ENCODE peak calls at places on chromosomes 13 and 19, in nine cellular contexts. U, W, K, J, L, H, O, V and X are unnamed samples.

GRCh38 chr13:50198508-50198907 is 183.3 kb downstream of the KCNRG start:
- DNase-seq in O (no peak), W (no peak), K (peak; percentile 61), H (no peak), J (no peak), U (peak; percentile 76), L (peak; percentile 83), V (no peak), X (no peak)

GRCh38 chr13:95704510-95704909 is 27.6 kb downstream of the DNAJC3 start:
- DNase-seq in W (peak; percentile 22), O (no peak), K (no peak), U (no peak), V (no peak), H (no peak), L (no peak), J (no peak), X (no peak)

GRCh38 chr13:29538625-29538976 is 56.9 kb downstream of the SLC7A1 start:
- DNase-seq in W (no peak), L (no peak), K (no peak), H (no peak), J (no peak), O (no peak), V (no peak), U (no peak), X (no peak)

GRCh38 chr19:32339988-32340874 is 5.2 kb upstream of the ZNF507 start:
- DNase-seq in J (peak; percentile 55), W (peak; percentile 77), H (peak; percentile 85), K (no peak), U (no peak), L (no peak), V (peak; percentile 70), O (no peak), X (no peak)

GRCh38 chr19:2240881-2241760 is 4.5 kb downstream of the SF3A2 start:
- DNase-seq in K (no peak), L (no peak), O (no peak), U (no peak), J (no peak), V (no peak), W (no peak), H (no peak), X (no peak)

GRCh38 chr13:24605923-24606372 is 74.3 kb upstream of the ATP12A start:
- DNase-seq in J (no peak), L (peak; percentile 36), V (no peak), K (no peak), H (no peak), W (peak; percentile 34), U (no peak), O (no peak), X (no peak)

GRCh38 chr13:101989798-101990350 is 412.0 kb downstream of the FGF14 start:
- DNase-seq in O (no peak), U (no peak), W (no peak), K (no peak), V (no peak), H (no peak), J (no peak), L (no peak), X (no peak)

GRCh38 chr19:46159893-46160775 is 12.1 kb downstream of the IGFL2 start:
- DNase-seq in W (no peak), H (no peak), J (no peak), U (no peak), O (no peak), L (no peak), K (no peak), V (no peak), X (no peak)

GRCh38 chr19:1690570-1691307 is 38.3 kb upstream of the TCF3 start:
- DNase-seq in K (no peak), V (peak; percentile 89), W (no peak), O (peak; percentile 45), U (no peak), J (no peak), H (peak; percentile 69), L (peak; percentile 28), X (no peak)

GRCh38 chr19:17855333-17856152 is 4.2 kb upstream of the RPL18A start:
- DNase-seq in L (peak; percentile 57), K (peak; percentile 40), O (peak; percentile 83), U (peak; percentile 46), H (peak; percentile 92), W (peak; percentile 67), V (peak; percentile 95), J (peak; percentile 85), X (no peak)

GRCh38 chr19:51520710-51521109 is 10.8 kb downstream of the SIGLEC6 start:
- DNase-seq in H (no peak), V (no peak), L (no peak), K (no peak), J (no peak), U (no peak), W (no peak), O (no peak), X (no peak)

GRCh38 chr13:110916671-110917142 is 1.8 kb upstream of the ANKRD10 start:
- DNase-seq in U (peak; percentile 36), V (no peak), K (no peak), H (no peak), L (peak; percentile 64), W (no peak), O (no peak), J (no peak), X (no peak)

GRCh38 chr19:18763674-18764590 is 27.2 kb downstream of the COMP start:
- DNase-seq in W (no peak), L (peak; percentile 98), V (no peak), U (peak; percentile 93), K (peak; percentile 17), H (no peak), O (no peak), J (peak; percentile 81), X (no peak)

GRCh38 chr19:6020166-6020967 is 42.4 kb upstream of the RANBP3 start:
- DNase-seq in K (no peak), U (no peak), H (no peak), L (no peak), O (no peak), J (no peak), V (no peak), W (no peak), X (no peak)

GRCh38 chr19:11445141-11445540 is 9.7 kb downstream of the PRKCSH start:
- DNase-seq in K (no peak), H (no peak), L (no peak), U (no peak), J (no peak), V (no peak), W (no peak), O (no peak), X (no peak)

GRCh38 chr19:5480427-5480836 is 25.2 kb downstream of the ZNRF4 start:
- DNase-seq in U (no peak), J (peak; percentile 22), W (peak; percentile 54), K (no peak), H (no peak), V (peak; percentile 68), O (no peak), L (no peak), X (no peak)

GRCh38 chr19:17092696-17093095 is 17.1 kb downstream of the MYO9B start:
- DNase-seq in H (no peak), J (no peak), V (no peak), O (no peak), L (no peak), U (no peak), K (no peak), W (no peak), X (no peak)

GRCh38 chr13:101210774-101211173 is 205.5 kb downstream of the NALCN start:
- DNase-seq in W (no peak), H (no peak), U (no peak), V (no peak), O (no peak), L (no peak), J (no peak), K (no peak), X (no peak)

GRCh38 chr19:10105241-10106099 is 692 bp upstream of the PPAN start:
- DNase-seq in L (no peak), H (no peak), V (no peak), K (no peak), J (no peak), W (no peak), O (peak; percentile 64), U (no peak), X (no peak)

GRCh38 chr13:113238542-113238941 is 29.1 kb downstream of the CUL4A start:
- DNase-seq in H (no peak), O (no peak), U (no peak), V (no peak), J (no peak), L (no peak), W (no peak), K (no peak), X (no peak)

GRCh38 chr19:10797541-10798256 is 38.3 kb downstream of the TMED1 start:
- DNase-seq in O (peak; percentile 92), J (no peak), K (no peak), W (no peak), U (no peak), H (no peak), L (no peak), V (no peak), X (no peak)

GRCh38 chr19:32881766-32882165 is 12.2 kb upstream of the SLC7A9 start:
- DNase-seq in V (no peak), H (no peak), L (no peak), U (no peak), W (no peak), K (no peak), O (no peak), J (no peak), X (no peak)

GRCh38 chr13:96172066-96172465 is 82.2 kb downstream of the HS6ST3 start:
- DNase-seq in W (no peak), O (no peak), J (no peak), H (no peak), U (no peak), V (no peak), L (peak; percentile 91), K (no peak), X (no peak)

GRCh38 chr13:98443800-98444325 is 133.0 kb downstream of the STK24 start:
- DNase-seq in W (no peak), H (no peak), L (no peak), U (no peak), O (no peak), V (no peak), K (no peak), J (no peak), X (no peak)

GRCh38 chr13:21297452-21297851 is 121.0 kb downstream of the MRPL57 start:
- DNase-seq in O (no peak), W (no peak), K (no peak), J (no peak), V (no peak), L (no peak), H (no peak), U (no peak), X (no peak)

GRCh38 chr13:113836917-113837553 is 26.8 kb downstream of the GAS6 start:
- DNase-seq in V (no peak), J (peak; percentile 58), L (peak; percentile 95), K (peak; percentile 83), W (peak; percentile 92), O (no peak), U (peak; percentile 86), H (peak; percentile 78), X (no peak)

GRCh38 chr19:49442793-49443365 is 1.6 kb upstream of the SLC17A7 start:
- DNase-seq in J (peak; percentile 96), O (peak; percentile 67), W (peak; percentile 97), H (peak; percentile 97), K (peak; percentile 70), U (peak; percentile 84), V (peak; percentile 100), L (peak; percentile 86), X (no peak)

GRCh38 chr19:6067975-6068374 is 42.3 kb downstream of the RFX2 start:
- DNase-seq in O (no peak), U (no peak), H (no peak), V (no peak), L (no peak), J (no peak), W (no peak), K (no peak), X (no peak)

GRCh38 chr13:69198706-69199105 is 908.9 kb upstream of the ATXN8OS start:
- DNase-seq in H (no peak), J (no peak), W (no peak), U (no peak), O (no peak), V (no peak), L (no peak), K (no peak), X (no peak)

GRCh38 chr19:41367848-41368301 is 3.9 kb upstream of the B9D2 start:
- DNase-seq in K (peak; percentile 69), V (no peak), U (peak; percentile 83), L (peak; percentile 91), H (no peak), O (no peak), W (peak; percentile 77), J (no peak), X (no peak)

GRCh38 chr13:102847272-102848234 is 1.7 kb downstream of the ERCC5 start:
- DNase-seq in U (no peak), W (peak; percentile 27), H (no peak), K (no peak), V (no peak), L (peak; percentile 13), J (no peak), O (no peak), X (no peak)